ENCODE peak calls at places on chromosomes 16 and 17, in five cellular contexts. L is cardiac fibroblast, E is EL, C is cardiac septum, M is BE2C. S is an unnamed sample.

GRCh38 chr16:68490829-68491575 is 42.7 kb upstream of the SMPD3 start:
- DNase-seq in L (peak; percentile 60), E (peak; percentile 65), C (no peak), M (no peak), S (peak; percentile 24)

GRCh38 chr16:49530396-49530795 is 156.8 kb downstream of the C16orf78 start:
- DNase-seq in L (no peak), E (no peak), C (no peak), M (no peak), S (no peak)

GRCh38 chr16:66516808-66517585 is 32.9 kb downstream of the TK2 start:
- DNase-seq in L (peak; percentile 99), E (peak; percentile 99), C (peak; percentile 99), M (peak; percentile 91), S (peak; percentile 97)

GRCh38 chr16:67447508-67448076 is 16.7 kb downstream of the HSD11B2 start:
- DNase-seq in L (peak; percentile 33), E (peak; percentile 55), C (no peak), M (peak; percentile 60), S (no peak)

GRCh38 chr16:13351222-13351621 is 449.8 kb downstream of the SHISA9 start:
- DNase-seq in L (no peak), E (no peak), C (no peak), M (no peak), S (no peak)

GRCh38 chr16:82033006-82033405 is 2.0 kb upstream of the HSD17B2 start:
- DNase-seq in L (no peak), E (no peak), C (no peak), M (no peak), S (no peak)

GRCh38 chr17:27754549-27754948 is 45.8 kb downstream of the NOS2 start:
- DNase-seq in L (no peak), E (no peak), C (peak; percentile 46), M (no peak), S (no peak)

GRCh38 chr17:30920683-30921543 is 832 bp upstream of the ADAP2 start:
- DNase-seq in L (no peak), E (no peak), C (no peak), M (no peak), S (no peak)

GRCh38 chr17:18158022-18158600 is 25.5 kb upstream of the ALKBH5 start:
- DNase-seq in L (peak; percentile 86), E (peak; percentile 86), C (peak; percentile 98), M (peak; percentile 61), S (peak; percentile 86)

GRCh38 chr16:80938035-80938927 is 68.4 kb downstream of the CMC2 start:
- DNase-seq in L (peak; percentile 99), E (peak; percentile 96), C (no peak), M (no peak), S (peak; percentile 96)

GRCh38 chr17:82980632-82981031 is 98.8 kb upstream of the METRNL start:
- DNase-seq in L (no peak), E (no peak), C (no peak), M (no peak), S (no peak)

GRCh38 chr17:66373944-66374817 is 71.8 kb downstream of the PRKCA start:
- DNase-seq in L (no peak), E (peak; percentile 30), C (no peak), M (peak; percentile 62), S (no peak)

GRCh38 chr17:60154616-60155426 is 5.0 kb downstream of the CA4 start:
- DNase-seq in L (peak; percentile 80), E (peak; percentile 73), C (peak; percentile 80), M (peak; percentile 33), S (peak; percentile 58)

GRCh38 chr17:37717627-37718382 is 27.1 kb downstream of the HNF1B start:
- DNase-seq in L (peak; percentile 32), E (no peak), C (no peak), M (no peak), S (no peak)

GRCh38 chr17:65797809-65798208 is 236.4 kb upstream of the AXIN2 start:
- DNase-seq in L (peak; percentile 35), E (peak; percentile 16), C (no peak), M (peak; percentile 23), S (no peak)

GRCh38 chr16:83814654-83814985 is 6.8 kb downstream of the HSBP1 start:
- DNase-seq in L (no peak), E (no peak), C (no peak), M (no peak), S (no peak)

GRCh38 chr16:87693827-87694226 is 72.0 kb downstream of the KLHDC4 start:
- DNase-seq in L (no peak), E (no peak), C (no peak), M (no peak), S (no peak)

GRCh38 chr16:69513180-69513966 is 52.4 kb upstream of the NFAT5 start:
- DNase-seq in L (no peak), E (peak; percentile 96), C (no peak), M (no peak), S (no peak)

GRCh38 chr17:61461967-61462733 is 9.9 kb downstream of the TBX4 start:
- DNase-seq in L (no peak), E (peak; percentile 12), C (peak; percentile 66), M (no peak), S (no peak)

GRCh38 chr17:28812980-28813377 is 29.6 kb downstream of the FAM222B start:
- DNase-seq in L (peak; percentile 66), E (no peak), C (no peak), M (no peak), S (no peak)

GRCh38 chr17:69654981-69655581 is 240.6 kb downstream of the MAP2K6 start:
- DNase-seq in L (peak; percentile 80), E (peak; percentile 83), C (no peak), M (no peak), S (peak; percentile 66)

GRCh38 chr17:59803377-59803757 is 89.4 kb downstream of the TUBD1 start:
- DNase-seq in L (no peak), E (no peak), C (no peak), M (no peak), S (no peak)

GRCh38 chr16:63289834-63290460 is 1253.7 kb upstream of the CDH8 start:
- DNase-seq in L (peak; percentile 8), E (no peak), C (no peak), M (peak; percentile 54), S (no peak)

GRCh38 chr16:48498761-48499600 is 111.0 kb downstream of the N4BP1 start:
- DNase-seq in L (peak; percentile 85), E (peak; percentile 56), C (no peak), M (no peak), S (peak; percentile 80)

GRCh38 chr17:57889892-57890856 is 40.3 kb upstream of the MRPS23 start:
- DNase-seq in L (peak; percentile 84), E (peak; percentile 86), C (peak; percentile 91), M (peak; percentile 50), S (peak; percentile 41)

GRCh38 chr16:67953641-67954375 is 9.9 kb upstream of the LCAT start:
- DNase-seq in L (no peak), E (no peak), C (no peak), M (no peak), S (no peak)

GRCh38 chr16:68417711-68418301 is 30.5 kb downstream of the SMPD3 start:
- DNase-seq in L (no peak), E (no peak), C (peak; percentile 67), M (no peak), S (no peak)

GRCh38 chr17:17812211-17813054 is 24.4 kb downstream of the SREBF1 start:
- DNase-seq in L (peak; percentile 70), E (peak; percentile 52), C (peak; percentile 90), M (peak; percentile 56), S (no peak)

GRCh38 chr17:79028496-79029326 is 4.7 kb downstream of the C1QTNF1 start:
- DNase-seq in L (no peak), E (no peak), C (no peak), M (no peak), S (no peak)

GRCh38 chr17:27332485-27333409 is 38.8 kb downstream of the WSB1 start:
- DNase-seq in L (peak; percentile 97), E (peak; percentile 98), C (peak; percentile 99), M (peak; percentile 93), S (peak; percentile 96)

GRCh38 chr17:60577147-60577925 is 22.7 kb upstream of the PPM1D start:
- DNase-seq in L (peak; percentile 63), E (peak; percentile 58), C (no peak), M (no peak), S (peak; percentile 42)

GRCh38 chr17:15171433-15172047 is 93.6 kb downstream of the PMP22 start:
- DNase-seq in L (peak; percentile 77), E (peak; percentile 75), C (peak; percentile 76), M (peak; percentile 57), S (peak; percentile 66)

GRCh38 chr16:383326-384020 is 1.7 kb upstream of the PGAP6 start:
- DNase-seq in L (no peak), E (no peak), C (no peak), M (peak; percentile 12), S (no peak)

GRCh38 chr17:70168979-70169706 is at the start of gene KCNJ2:
- DNase-seq in L (peak; percentile 77), E (peak; percentile 86), C (peak; percentile 96), M (peak; percentile 90), S (peak; percentile 34)

GRCh38 chr16:78676351-78676750 is 576.9 kb downstream of the WWOX start:
- DNase-seq in L (no peak), E (no peak), C (no peak), M (no peak), S (no peak)

GRCh38 chr17:47705536-47706481 is 11.8 kb downstream of the TBKBP1 start:
- DNase-seq in L (no peak), E (no peak), C (no peak), M (no peak), S (no peak)

GRCh38 chr17:76972046-76972641 is 103.9 kb downstream of the MGAT5B start:
- DNase-seq in L (no peak), E (no peak), C (no peak), M (no peak), S (no peak)

GRCh38 chr16:54118846-54119245 is 167.7 kb downstream of the IRX3 start:
- DNase-seq in L (peak; percentile 43), E (no peak), C (no peak), M (no peak), S (no peak)

S was measured in brain microvascular endothelial cell.